ENCODE peak calls at places on chromosomes 16 and 17, in nine cellular contexts. Z is transverse colon, K is suprapubic skin, Y is prostate gland, P is HepG2, D is SK-N-SH, S is HCT116, X is stomach, J is Panc1. F is an unnamed sample.

GRCh38 chr17:57288753-57289121 is 32.4 kb downstream of the MSI2 start:
- DNase-seq in Z (no peak), K (no peak), Y (no peak), P (no peak), D (no peak), S (no peak), X (no peak), J (no peak), F (no peak)

GRCh38 chr17:7324438-7324779 is 4.7 kb downstream of the NEURL4 start:
- DNase-seq in Z (no peak), K (no peak), Y (no peak), P (no peak), D (no peak), S (no peak), X (no peak), J (no peak), F (no peak)

GRCh38 chr16:3474136-3474779 is 21.0 kb downstream of the C16orf90 start:
- DNase-seq in Z (no peak), K (no peak), Y (no peak), P (no peak), D (peak; percentile 36), S (no peak), X (peak; percentile 33), J (no peak), F (no peak)

GRCh38 chr16:50263940-50264929 is 2.1 kb upstream of the ADCY7 start:
- DNase-seq in Z (no peak), K (no peak), Y (no peak), P (peak; percentile 75), D (no peak), S (no peak), X (no peak), J (no peak), F (no peak)

GRCh38 chr16:23182206-23182674 is 305 bp upstream of the SCNN1G start:
- DNase-seq in Z (peak; percentile 93), K (no peak), Y (peak; percentile 90), P (peak; percentile 62), D (peak; percentile 95), S (peak; percentile 57), X (peak; percentile 93), J (peak; percentile 33), F (no peak)

GRCh38 chr17:71941920-71942319 is 178.9 kb upstream of the SOX9 start:
- DNase-seq in Z (peak; percentile 56), K (no peak), Y (no peak), P (no peak), D (no peak), S (no peak), X (no peak), J (no peak), F (no peak)

GRCh38 chr16:4487955-4488481 is 11.8 kb downstream of the HMOX2 start:
- DNase-seq in Z (no peak), K (no peak), Y (peak; percentile 44), P (no peak), D (no peak), S (no peak), X (peak; percentile 42), J (no peak), F (no peak)

GRCh38 chr17:64107517-64108235 is 22.3 kb downstream of the ERN1 start:
- DNase-seq in Z (no peak), K (no peak), Y (peak; percentile 58), P (peak; percentile 35), D (no peak), S (no peak), X (no peak), J (no peak), F (no peak)

GRCh38 chr17:17030515-17031211 is 11.6 kb upstream of the MPRIP start:
- DNase-seq in Z (no peak), K (no peak), Y (no peak), P (no peak), D (peak; percentile 75), S (no peak), X (no peak), J (no peak), F (no peak)

GRCh38 chr16:87575027-87575804 is 27.1 kb upstream of the JPH3 start:
- DNase-seq in Z (no peak), K (no peak), Y (no peak), P (no peak), D (no peak), S (no peak), X (no peak), J (no peak), F (no peak)

GRCh38 chr16:55577888-55578287 is 11.4 kb downstream of the CAPNS2 start:
- DNase-seq in Z (no peak), K (no peak), Y (no peak), P (no peak), D (no peak), S (no peak), X (no peak), J (no peak), F (no peak)

GRCh38 chr16:11681526-11681925 is 13.3 kb downstream of the SNN start:
- DNase-seq in Z (peak; percentile 56), K (peak; percentile 50), Y (no peak), P (no peak), D (no peak), S (no peak), X (no peak), J (no peak), F (no peak)

GRCh38 chr16:84932691-84933090 is 78.6 kb downstream of the ZDHHC7 start:
- DNase-seq in Z (no peak), K (no peak), Y (no peak), P (no peak), D (no peak), S (no peak), X (no peak), J (no peak), F (no peak)

GRCh38 chr17:60364006-60364405 is 27.9 kb downstream of the USP32 start:
- DNase-seq in Z (no peak), K (no peak), Y (no peak), P (no peak), D (no peak), S (no peak), X (no peak), J (no peak), F (no peak)

GRCh38 chr17:49471089-49471683 is 23.9 kb upstream of the NGFR start:
- DNase-seq in Z (no peak), K (no peak), Y (no peak), P (peak; percentile 16), D (peak; percentile 87), S (no peak), X (no peak), J (no peak), F (no peak)

GRCh38 chr16:1427473-1428461 is 3.1 kb upstream of the PERCC1 start:
- DNase-seq in Z (no peak), K (no peak), Y (no peak), P (no peak), D (peak; percentile 36), S (no peak), X (no peak), J (no peak), F (no peak)

GRCh38 chr16:1426734-1427451 is 4.0 kb upstream of the PERCC1 start:
- DNase-seq in Z (no peak), K (no peak), Y (no peak), P (no peak), D (peak; percentile 55), S (no peak), X (no peak), J (no peak), F (no peak)

GRCh38 chr16:1429026-1429425 is 1.9 kb upstream of the PERCC1 start:
- DNase-seq in Z (no peak), K (no peak), Y (no peak), P (no peak), D (no peak), S (no peak), X (no peak), J (no peak), F (no peak)

GRCh38 chr16:1429631-1430030 is 1.2 kb upstream of the PERCC1 start:
- DNase-seq in Z (no peak), K (no peak), Y (no peak), P (no peak), D (no peak), S (no peak), X (no peak), J (no peak), F (no peak)

DNA sequence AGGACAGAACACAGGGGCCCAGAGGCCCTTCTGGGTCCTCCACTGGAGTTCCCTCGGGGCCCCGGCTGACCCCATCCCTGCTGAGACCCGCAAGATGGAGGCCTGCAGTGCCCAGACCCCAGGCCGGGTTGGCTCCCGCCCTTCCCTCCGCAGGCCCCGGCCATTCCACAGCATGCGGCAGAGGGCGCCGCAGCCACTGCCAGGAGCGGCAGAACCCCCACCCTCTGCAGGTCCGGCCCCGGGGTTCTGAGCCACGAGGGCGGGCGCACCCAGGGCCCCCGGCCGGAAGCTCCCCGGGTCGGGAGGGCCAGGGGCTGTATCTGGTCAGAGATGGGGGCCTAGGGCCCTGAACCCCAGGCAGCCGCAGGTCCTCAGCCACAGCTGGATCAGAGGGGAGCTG is 2.4 kb upstream of the PERCC1 start:
- DNase-seq in Z (no peak), K (no peak), Y (no peak), P (no peak), D (no peak), S (no peak), X (no peak), J (no peak), F (no peak)
- TF ChIP-seq CTCF in Z (peak; percentile 33), K (peak; percentile 51), Y (no peak), P (peak; percentile 78), D (peak; percentile 30), S (peak; percentile 58), X (peak; percentile 9), J (no peak), F (no peak)

DNA sequence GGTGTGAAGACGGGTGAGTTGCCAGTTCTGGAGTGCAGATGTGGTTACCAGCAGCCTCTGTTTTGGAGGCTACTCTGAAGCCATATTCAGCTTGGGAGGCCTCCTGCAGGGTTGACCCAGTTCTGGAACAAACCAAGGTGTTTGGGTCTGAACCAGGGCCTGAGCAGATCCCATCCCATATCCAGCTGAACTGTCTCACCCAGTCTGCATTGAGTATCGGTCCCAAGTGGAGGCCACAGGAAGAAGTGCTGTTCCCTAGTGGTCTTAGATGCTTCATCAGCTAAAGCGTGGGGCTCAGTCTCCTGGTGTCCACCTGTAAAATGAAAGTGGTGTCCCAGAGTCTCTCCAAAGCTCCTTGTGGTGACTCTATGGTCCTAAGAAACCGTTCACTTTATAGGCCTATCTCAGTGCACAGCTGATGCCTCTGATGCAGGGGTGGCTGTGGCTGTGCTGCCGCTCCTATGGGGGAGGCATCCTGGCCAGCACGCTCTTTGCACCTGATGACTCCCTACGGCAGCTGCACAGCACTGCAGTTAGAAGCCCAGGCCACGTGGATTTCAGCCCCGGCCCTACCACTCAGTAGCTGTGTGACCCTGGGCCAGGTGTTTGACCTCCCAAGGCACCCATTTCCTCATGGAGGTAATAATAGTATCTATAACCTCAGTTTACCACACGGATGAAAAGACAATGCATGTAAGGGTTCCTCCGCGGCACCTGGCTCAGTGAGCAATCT is 21.0 kb downstream of the CBX4 start:
- DNase-seq in Z (no peak), K (no peak), Y (no peak), P (no peak), D (no peak), S (no peak), X (no peak), J (no peak), F (no peak)
- H3K27me3 ChIP-seq in Z (peaks cover 49% of the 10 kb centered on the region), K (peaks cover 60% of the 10 kb centered on the region), Y (no peaks in the 10 kb centered on the region), P (peaks cover 33% of the 10 kb centered on the region), D (no peaks in the 10 kb centered on the region), S (no peaks in the 10 kb centered on the region), X (peaks cover 35% of the 10 kb centered on the region), J (no peaks in the 10 kb centered on the region), F (peaks cover 15% of the 10 kb centered on the region)

GRCh38 chr17:45302649-45303173 is 14.1 kb downstream of the MAP3K14 start:
- DNase-seq in Z (peak; percentile 60), K (no peak), Y (no peak), P (no peak), D (no peak), S (no peak), X (no peak), J (no peak), F (no peak)
- TF ChIP-seq POLR2AphosphoS5 in Z (no peak), K (no peak), Y (peak; percentile 43), P (no peak), D (no peak), S (no peak), X (peak; percentile 55), J (no peak), F (peak; percentile 35)

GRCh38 chr17:61426482-61427304 is 25.5 kb upstream of the TBX4 start:
- DNase-seq in Z (no peak), K (no peak), Y (no peak), P (peak; percentile 98), D (no peak), S (peak; percentile 73), X (no peak), J (no peak), F (no peak)
- TF ChIP-seq CTCF in Z (no peak), K (no peak), Y (no peak), P (no peak), D (peak; percentile 41), S (peak; percentile 46), X (no peak), J (no peak), F (no peak)